ENCODE peak calls at places on chromosomes 11 and 22, in six cellular contexts. U is AG09309; B is stimulated activated CD8-positive, alpha-beta memory T cell treated with anti-CD3 and anti-CD28 coated beads, Interleukin-15, amount 100 ng/mL, for 1 hour; R is NCI-H1105 treated with DMSO at 0.1 percent for 48 hours; O is iPS-NIHi11; N is Ammon's horn. L is an unnamed sample.

GRCh38 chr11:4087551-4087950 is 7.0 kb upstream of the RRM1 start:
- DNase-seq in N (no peak), U (no peak), R (no peak), O (no peak), B (no peak), L (no peak)

GRCh38 chr11:37747121-37747520 is 1149.1 kb upstream of the RAG2 start:
- DNase-seq in N (no peak), B (no peak), U (no peak), O (no peak), R (no peak), L (no peak)

GRCh38 chr11:46951864-46952263 is 15.3 kb downstream of the CSTPP1 start:
- DNase-seq in U (no peak), R (no peak), O (no peak), N (no peak), B (no peak), L (no peak)

GRCh38 chr22:42615092-42615859 is 593 bp upstream of the POLDIP3 start:
- DNase-seq in R (peak), B (peak), N (peak), U (peak), O (peak), L (peak)

GRCh38 chr11:3225826-3226750 is 6.1 kb downstream of the MRGPRE start:
- DNase-seq in N (no peak), B (no peak), R (no peak), O (peak), U (no peak), L (no peak)

GRCh38 chr11:9689721-9690120 is 25.8 kb downstream of the SWAP70 start:
- DNase-seq in R (no peak), N (peak), U (no peak), O (no peak), B (no peak), L (no peak)

GRCh38 chr11:68345776-68346728 is 33.7 kb downstream of the LRP5 start:
- DNase-seq in B (no peak), R (no peak), N (no peak), U (no peak), O (no peak), L (no peak)

GRCh38 chr11:116446048-116446399 is 326.8 kb downstream of the BUD13 start:
- DNase-seq in N (no peak), U (no peak), B (no peak), R (no peak), O (no peak), L (no peak)

GRCh38 chr11:19651654-19652053 is 61.0 kb upstream of the NAV2 start:
- DNase-seq in N (no peak), O (no peak), U (no peak), B (no peak), R (no peak), L (no peak)

GRCh38 chr11:8098879-8099278 is 17.9 kb downstream of the TUB start:
- DNase-seq in N (peak), B (no peak), O (no peak), R (no peak), U (no peak), L (no peak)

GRCh38 chr22:47168441-47168840 is 406.0 kb downstream of the TBC1D22A start:
- DNase-seq in N (no peak), B (no peak), O (no peak), R (no peak), U (no peak), L (no peak)

GRCh38 chr22:37433786-37434185 is 6.5 kb upstream of the ELFN2 start:
- DNase-seq in N (no peak), U (no peak), B (no peak), R (no peak), O (no peak), L (no peak)

GRCh38 chr22:40044870-40045834 is 50.4 kb downstream of the FAM83F start:
- DNase-seq in R (peak), U (no peak), N (peak), O (peak), B (peak), L (peak)

GRCh38 chr11:11789735-11790369 is 51.9 kb upstream of the USP47 start:
- DNase-seq in B (no peak), U (no peak), R (peak), O (peak), N (no peak), L (no peak)

GRCh38 chr11:120337133-120337895 is 1.1 kb downstream of the ARHGEF12 start:
- DNase-seq in O (peak), U (no peak), N (no peak), R (peak), B (no peak), L (peak)

GRCh38 chr11:34719303-34719848 is 98.5 kb downstream of the EHF start:
- DNase-seq in R (no peak), B (no peak), N (no peak), O (no peak), U (no peak), L (no peak)

GRCh38 chr22:41286639-41287091 is 678 bp upstream of the RANGAP1 start:
- DNase-seq in U (no peak), B (no peak), N (peak), O (no peak), R (peak), L (no peak)

GRCh38 chr22:28017859-28018258 is 98.8 kb upstream of the PITPNB start:
- DNase-seq in R (no peak), O (no peak), U (no peak), N (no peak), B (no peak), L (no peak)

GRCh38 chr22:28857288-28857687 is 26.1 kb upstream of the ZNRF3 start:
- DNase-seq in U (no peak), N (no peak), B (no peak), O (no peak), R (no peak), L (no peak)

GRCh38 chr11:71343828-71344400 is 91.5 kb upstream of the SHANK2 start:
- DNase-seq in B (no peak), O (no peak), N (no peak), U (no peak), R (no peak), L (no peak)

GRCh38 chr11:69840371-69841169 is 21.4 kb upstream of the FGF3 start:
- DNase-seq in N (no peak), O (no peak), U (no peak), B (no peak), R (peak), L (peak)

GRCh38 chr11:32829680-32830412 is at the start of gene PRRG4:
- DNase-seq in B (no peak), R (peak), N (peak), U (no peak), O (peak), L (peak)

GRCh38 chr11:74085542-74085892 is 76.6 kb upstream of the UCP3 start:
- DNase-seq in N (peak), R (no peak), B (no peak), U (no peak), O (no peak), L (no peak)

GRCh38 chr11:19229671-19230070 is 11.1 kb downstream of the E2F8 start:
- DNase-seq in U (no peak), R (no peak), N (no peak), B (no peak), O (no peak), L (no peak)

GRCh38 chr11:128587415-128587814 is at the start of gene ETS1:
- DNase-seq in B (no peak), U (no peak), R (no peak), O (peak), N (no peak), L (peak)

GRCh38 chr22:39220450-39220849 is 24.3 kb downstream of the PDGFB start:
- DNase-seq in B (no peak), O (no peak), R (no peak), N (no peak), U (no peak), L (no peak)

GRCh38 chr11:46050065-46050464 is 71.2 kb downstream of the PHF21A start:
- DNase-seq in N (no peak), U (peak), B (no peak), R (no peak), O (peak), L (peak)

GRCh38 chr11:111978028-111978771 is 41.1 kb downstream of the DIXDC1 start:
- DNase-seq in R (no peak), O (peak), B (no peak), N (peak), U (peak), L (peak)

GRCh38 chr11:655036-655726 is 18.1 kb downstream of the DRD4 start:
- DNase-seq in B (no peak), O (no peak), N (no peak), U (no peak), R (no peak), L (no peak)

GRCh38 chr22:36277482-36278291 is 24.8 kb downstream of the APOL1 start:
- DNase-seq in N (peak), U (no peak), O (peak), B (peak), R (peak), L (peak)

GRCh38 chr22:49503896-49504521 is 323.7 kb downstream of the BRD1 start:
- DNase-seq in U (no peak), O (no peak), B (no peak), R (no peak), N (no peak), L (no peak)

GRCh38 chr11:6611092-6612007 is 666 bp downstream of the TAF10 start:
- DNase-seq in B (no peak), U (no peak), N (peak), O (no peak), R (no peak), L (peak)

GRCh38 chr11:69538840-69539239 is 57.4 kb downstream of the LINC01488 start:
- DNase-seq in O (no peak), N (peak), U (no peak), B (no peak), R (no peak), L (no peak)

GRCh38 chr11:120324932-120325810 is at the start of gene TLCD5:
- DNase-seq in U (no peak), O (peak), R (peak), N (peak), B (no peak), L (peak)

GRCh38 chr11:33634291-33634834 is 66.3 kb downstream of the C11orf91 start:
- DNase-seq in B (no peak), N (no peak), U (no peak), R (no peak), O (no peak), L (no peak)

GRCh38 chr11:8775341-8776133 is 92.9 kb downstream of the RPL27A start:
- DNase-seq in N (no peak), O (no peak), R (no peak), U (no peak), B (no peak), L (no peak)

L was measured in H9.